ENCODE peak calls at places on chromosomes 7 and 10, in eight cellular contexts. L is upper lobe of right lung, Q is frontal cortex, X is BJ, E is SW 1271, N is dorsolateral prefrontal cortex, P is GM13977, U is B cell. R is an unnamed sample.

GRCh38 chr7:7965301-7965700 is 3.3 kb upstream of the GLCCI1 start:
- DNase-seq in Q (no peak), P (no peak), E (no peak), U (no peak), N (no peak), L (no peak), X (no peak), R (no peak)

GRCh38 chr10:58898854-58899573 is 277.4 kb upstream of the PHYHIPL start:
- DNase-seq in N (no peak), P (no peak), E (no peak), X (no peak), L (no peak), Q (no peak), U (no peak), R (no peak)

GRCh38 chr7:100602889-100603696 is 930 bp downstream of the PCOLCE start:
- DNase-seq in U (no peak), E (no peak), L (peak; percentile 79), Q (no peak), N (no peak), P (no peak), X (peak; percentile 44), R (no peak)

GRCh38 chr7:149398195-149398820 is 62.6 kb downstream of the ZNF777 start:
- DNase-seq in L (no peak), E (no peak), U (no peak), X (no peak), Q (no peak), P (no peak), N (no peak), R (no peak)

GRCh38 chr7:128347573-128348147 is 4.0 kb upstream of the RBM28 start:
- DNase-seq in X (no peak), P (peak; percentile 61), Q (peak; percentile 59), U (no peak), L (peak; percentile 71), N (no peak), E (no peak), R (no peak)

GRCh38 chr10:55311823-55312431 is 510.9 kb upstream of the PCDH15 start:
- DNase-seq in Q (no peak), E (no peak), L (no peak), X (peak; percentile 52), U (no peak), P (no peak), N (no peak), R (no peak)

GRCh38 chr10:33927347-33927746 is 592.9 kb upstream of the NRP1 start:
- DNase-seq in Q (no peak), X (no peak), L (no peak), E (no peak), U (no peak), P (no peak), N (no peak), R (no peak)

GRCh38 chr10:44850356-44850934 is 60.7 kb upstream of the TMEM72 start:
- DNase-seq in L (no peak), Q (no peak), E (no peak), P (no peak), X (no peak), N (no peak), U (no peak), R (no peak)

GRCh38 chr7:41323811-41324210 is 379.1 kb downstream of the INHBA start:
- DNase-seq in N (no peak), U (no peak), P (no peak), E (no peak), X (no peak), Q (no peak), L (no peak), R (no peak)

GRCh38 chr10:23885853-23886252 is 323.1 kb upstream of the KIAA1217 start:
- DNase-seq in U (no peak), E (no peak), N (no peak), P (no peak), Q (no peak), L (no peak), X (no peak), R (no peak)

GRCh38 chr7:816751-817671 is 15.3 kb upstream of the SUN1 start:
- DNase-seq in N (peak; percentile 59), P (peak; percentile 52), L (peak; percentile 75), Q (no peak), U (peak; percentile 40), X (no peak), E (no peak), R (no peak)

GRCh38 chr7:98788921-98789320 is 80.9 kb downstream of the TMEM130 start:
- DNase-seq in L (no peak), U (no peak), N (no peak), E (no peak), Q (no peak), X (no peak), P (no peak), R (no peak)

GRCh38 chr10:113899952-113900598 is 45.6 kb downstream of the NHLRC2 start:
- DNase-seq in U (no peak), Q (no peak), L (no peak), E (no peak), X (no peak), N (no peak), P (no peak), R (no peak)

GRCh38 chr7:112745635-112746034 is 44.6 kb downstream of the TMEM168 start:
- DNase-seq in Q (no peak), L (no peak), N (no peak), X (no peak), P (no peak), U (no peak), E (no peak), R (no peak)

GRCh38 chr7:129843982-129844840 is 108.5 kb downstream of the UBE2H start:
- DNase-seq in X (no peak), Q (no peak), U (no peak), N (no peak), P (no peak), L (no peak), E (no peak), R (no peak)

GRCh38 chr7:128093606-128094005 is 62.4 kb upstream of the LRRC4 start:
- DNase-seq in P (no peak), E (no peak), X (no peak), L (no peak), Q (no peak), N (no peak), U (no peak), R (no peak)

R was measured in AG04450.